ENCODE peak calls at places on chromosomes 2 and 18, in seven cellular contexts. One of them, this sample, is unnamed.

GRCh38 chr18:9736942-9737813 is 29.1 kb downstream of the RAB31 start:
- DNase-seq in ELF-1: no peak
- DNase-seq in activated effector memory CD4-positive, alpha-beta T cell treated with anti-CD3 and anti-CD28 coated beads, Interleukin-2, amount 50 U/mL, for 16 hours: no peak
- DNase-seq in astrocyte of the hippocampus: peak
- DNase-seq in activated naive CD8-positive, alpha-beta T cell treated with anti-CD3 and anti-CD28 coated beads, Interleukin-2, amount 50 U/mL, for 16 hours: no peak
- DNase-seq in GM20000: no peak
- DNase-seq in sciatic nerve: no peak
- DNase-seq in this sample: no peak

GRCh38 chr2:118291481-118291880 is 203.2 kb downstream of the INSIG2 start:
- DNase-seq in sciatic nerve: no peak
- DNase-seq in GM20000: no peak
- DNase-seq in ELF-1: no peak
- DNase-seq in activated effector memory CD4-positive, alpha-beta T cell treated with anti-CD3 and anti-CD28 coated beads, Interleukin-2, amount 50 U/mL, for 16 hours: no peak
- DNase-seq in activated naive CD8-positive, alpha-beta T cell treated with anti-CD3 and anti-CD28 coated beads, Interleukin-2, amount 50 U/mL, for 16 hours: no peak
- DNase-seq in astrocyte of the hippocampus: peak
- DNase-seq in this sample: no peak

GRCh38 chr18:67665266-67665665 is 148.7 kb upstream of the DSEL start:
- DNase-seq in activated naive CD8-positive, alpha-beta T cell treated with anti-CD3 and anti-CD28 coated beads, Interleukin-2, amount 50 U/mL, for 16 hours: no peak
- DNase-seq in sciatic nerve: no peak
- DNase-seq in GM20000: no peak
- DNase-seq in ELF-1: peak
- DNase-seq in astrocyte of the hippocampus: peak
- DNase-seq in activated effector memory CD4-positive, alpha-beta T cell treated with anti-CD3 and anti-CD28 coated beads, Interleukin-2, amount 50 U/mL, for 16 hours: no peak
- DNase-seq in this sample: no peak

GRCh38 chr2:37659723-37660122 is 11.7 kb downstream of the CDC42EP3 start:
- DNase-seq in ELF-1: no peak
- DNase-seq in activated naive CD8-positive, alpha-beta T cell treated with anti-CD3 and anti-CD28 coated beads, Interleukin-2, amount 50 U/mL, for 16 hours: no peak
- DNase-seq in sciatic nerve: no peak
- DNase-seq in astrocyte of the hippocampus: no peak
- DNase-seq in activated effector memory CD4-positive, alpha-beta T cell treated with anti-CD3 and anti-CD28 coated beads, Interleukin-2, amount 50 U/mL, for 16 hours: no peak
- DNase-seq in GM20000: no peak
- DNase-seq in this sample: no peak

GRCh38 chr2:14342313-14342712 is 290.2 kb upstream of the LRATD1 start:
- DNase-seq in activated naive CD8-positive, alpha-beta T cell treated with anti-CD3 and anti-CD28 coated beads, Interleukin-2, amount 50 U/mL, for 16 hours: no peak
- DNase-seq in GM20000: no peak
- DNase-seq in activated effector memory CD4-positive, alpha-beta T cell treated with anti-CD3 and anti-CD28 coated beads, Interleukin-2, amount 50 U/mL, for 16 hours: no peak
- DNase-seq in sciatic nerve: no peak
- DNase-seq in astrocyte of the hippocampus: no peak
- DNase-seq in ELF-1: no peak
- DNase-seq in this sample: no peak

GRCh38 chr18:11119962-11120361 is 29.4 kb downstream of the PIEZO2 start:
- DNase-seq in activated effector memory CD4-positive, alpha-beta T cell treated with anti-CD3 and anti-CD28 coated beads, Interleukin-2, amount 50 U/mL, for 16 hours: no peak
- DNase-seq in activated naive CD8-positive, alpha-beta T cell treated with anti-CD3 and anti-CD28 coated beads, Interleukin-2, amount 50 U/mL, for 16 hours: no peak
- DNase-seq in astrocyte of the hippocampus: no peak
- DNase-seq in GM20000: no peak
- DNase-seq in sciatic nerve: no peak
- DNase-seq in ELF-1: no peak
- DNase-seq in this sample: no peak

GRCh38 chr2:183995632-183996031 is 602.7 kb upstream of the ZNF804A start:
- DNase-seq in activated naive CD8-positive, alpha-beta T cell treated with anti-CD3 and anti-CD28 coated beads, Interleukin-2, amount 50 U/mL, for 16 hours: no peak
- DNase-seq in astrocyte of the hippocampus: peak
- DNase-seq in activated effector memory CD4-positive, alpha-beta T cell treated with anti-CD3 and anti-CD28 coated beads, Interleukin-2, amount 50 U/mL, for 16 hours: no peak
- DNase-seq in sciatic nerve: no peak
- DNase-seq in ELF-1: no peak
- DNase-seq in GM20000: no peak
- DNase-seq in this sample: no peak

GRCh38 chr2:47904903-47905453 is 1.3 kb downstream of the FBXO11 start:
- DNase-seq in astrocyte of the hippocampus: peak
- DNase-seq in ELF-1: peak
- DNase-seq in GM20000: peak
- DNase-seq in activated naive CD8-positive, alpha-beta T cell treated with anti-CD3 and anti-CD28 coated beads, Interleukin-2, amount 50 U/mL, for 16 hours: no peak
- DNase-seq in activated effector memory CD4-positive, alpha-beta T cell treated with anti-CD3 and anti-CD28 coated beads, Interleukin-2, amount 50 U/mL, for 16 hours: peak
- DNase-seq in sciatic nerve: peak
- DNase-seq in this sample: peak

GRCh38 chr2:17272649-17273048 is 245.6 kb downstream of the RAD51AP2 start:
- DNase-seq in ELF-1: no peak
- DNase-seq in sciatic nerve: no peak
- DNase-seq in activated effector memory CD4-positive, alpha-beta T cell treated with anti-CD3 and anti-CD28 coated beads, Interleukin-2, amount 50 U/mL, for 16 hours: no peak
- DNase-seq in astrocyte of the hippocampus: no peak
- DNase-seq in GM20000: no peak
- DNase-seq in activated naive CD8-positive, alpha-beta T cell treated with anti-CD3 and anti-CD28 coated beads, Interleukin-2, amount 50 U/mL, for 16 hours: no peak
- DNase-seq in this sample: no peak

GRCh38 chr2:208285853-208286252 is 19.8 kb downstream of the PIKFYVE start:
- DNase-seq in activated effector memory CD4-positive, alpha-beta T cell treated with anti-CD3 and anti-CD28 coated beads, Interleukin-2, amount 50 U/mL, for 16 hours: no peak
- DNase-seq in GM20000: no peak
- DNase-seq in activated naive CD8-positive, alpha-beta T cell treated with anti-CD3 and anti-CD28 coated beads, Interleukin-2, amount 50 U/mL, for 16 hours: no peak
- DNase-seq in astrocyte of the hippocampus: no peak
- DNase-seq in sciatic nerve: no peak
- DNase-seq in ELF-1: no peak
- DNase-seq in this sample: no peak

GRCh38 chr18:54528942-54529376 is 62.1 kb upstream of the DYNAP start:
- DNase-seq in GM20000: no peak
- DNase-seq in activated naive CD8-positive, alpha-beta T cell treated with anti-CD3 and anti-CD28 coated beads, Interleukin-2, amount 50 U/mL, for 16 hours: no peak
- DNase-seq in ELF-1: peak
- DNase-seq in sciatic nerve: no peak
- DNase-seq in astrocyte of the hippocampus: no peak
- DNase-seq in activated effector memory CD4-positive, alpha-beta T cell treated with anti-CD3 and anti-CD28 coated beads, Interleukin-2, amount 50 U/mL, for 16 hours: no peak
- DNase-seq in this sample: no peak

This sample was measured in posterior vena cava.